ENCODE peak calls at places on chromosomes 12 and 14, in four cellular contexts. W is retinal pigment epithelial cell, S is AG10803, Y is fibroblast of villous mesenchyme. V is an unnamed sample.

GRCh38 chr14:90555126-90556049 is 158.6 kb downstream of the CALM1 start:
- DNase-seq in W (no peak), S (no peak), Y (no peak), V (no peak)

GRCh38 chr12:12890815-12891645 is at the start of gene GPRC5A:
- DNase-seq in W (peak), S (peak), Y (peak), V (no peak)

GRCh38 chr12:89709994-89710872 is 1.6 kb upstream of the ATP2B1 start:
- DNase-seq in W (no peak), S (peak), Y (no peak), V (no peak)

GRCh38 chr14:80523518-80524117 is 312.3 kb upstream of the DIO2 start:
- DNase-seq in W (no peak), S (peak), Y (peak), V (no peak)

GRCh38 chr14:95460647-95461478 is 55.6 kb downstream of the SYNE3 start:
- DNase-seq in W (peak), S (peak), Y (peak), V (no peak)

GRCh38 chr12:19848426-19848825 is 409.1 kb downstream of the AEBP2 start:
- DNase-seq in W (no peak), S (no peak), Y (peak), V (no peak)

GRCh38 chr12:94722664-94723063 is 72.3 kb upstream of the TMCC3 start:
- DNase-seq in W (no peak), S (no peak), Y (no peak), V (no peak)

GRCh38 chr12:58882796-58883195 is 37.5 kb downstream of the LRIG3 start:
- DNase-seq in W (no peak), S (no peak), Y (no peak), V (no peak)

GRCh38 chr14:105162374-105162979 is 6.1 kb downstream of the JAG2 start:
- DNase-seq in W (no peak), S (no peak), Y (no peak), V (no peak)

GRCh38 chr12:93089805-93090569 is 160.9 kb upstream of the EEA1 start:
- DNase-seq in W (no peak), S (peak), Y (peak), V (peak)

GRCh38 chr12:91998316-91998715 is 147.3 kb downstream of the BTG1 start:
- DNase-seq in W (no peak), S (no peak), Y (no peak), V (no peak)

GRCh38 chr12:32039917-32040575 is 66.6 kb upstream of the BICD1 start:
- DNase-seq in W (no peak), S (no peak), Y (no peak), V (no peak)

GRCh38 chr12:132116709-132117557 is 27.2 kb downstream of the DDX51 start:
- DNase-seq in W (no peak), S (no peak), Y (no peak), V (no peak)
- H3K4me3 ChIP-seq in W (no peak), S (no peak), Y (no peak), V (no peak)

GRCh38 chr14:65228436-65228835 is 126.1 kb upstream of the MAX start:
- DNase-seq in W (no peak), S (no peak), Y (no peak), V (no peak)

GRCh38 chr14:65231286-65231980 is 129.1 kb upstream of the MAX start:
- DNase-seq in W (no peak), S (no peak), Y (no peak), V (no peak)

GRCh38 chr14:65228956-65229355 is 126.6 kb upstream of the MAX start:
- DNase-seq in W (no peak), S (no peak), Y (no peak), V (no peak)

GRCh38 chr14:65229431-65230286 is 127.3 kb upstream of the MAX start:
- DNase-seq in W (no peak), S (peak), Y (peak), V (no peak)

GRCh38 chr14:65230287-65230728 is 128.0 kb upstream of the MAX start:
- DNase-seq in W (no peak), S (no peak), Y (no peak), V (no peak)
- H3K4me3 ChIP-seq in W (peak), S (peak), Y (no peak), V (no peak)

DNA sequence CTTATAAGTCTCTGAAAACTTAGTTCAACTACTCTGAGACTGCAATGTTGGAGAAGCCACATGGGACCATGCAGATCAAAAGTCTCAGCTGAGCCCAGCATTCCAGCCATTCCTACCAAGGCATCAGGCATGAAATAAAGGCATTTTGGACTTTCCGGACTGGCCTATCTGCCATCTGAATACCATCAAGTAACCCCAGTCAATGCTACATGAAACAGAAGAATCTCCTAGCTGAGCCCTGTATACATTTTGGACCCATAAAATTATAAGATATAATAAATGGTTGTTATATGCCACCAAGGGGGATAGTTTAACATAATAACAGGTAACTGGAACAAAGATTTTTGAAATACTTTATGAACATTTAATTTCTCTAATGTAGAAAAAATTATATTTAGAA is 9.3 kb upstream of the TMEM260 start:
- DNase-seq in W (no peak), S (no peak), Y (no peak), V (no peak)
- H3K4me3 ChIP-seq in W (no peak), S (no peak), Y (no peak), V (no peak)

GRCh38 chr12:5430639-5431603 is 987 bp upstream of the NTF3 start:
- DNase-seq in W (no peak), S (no peak), Y (no peak), V (no peak)
- H3K4me3 ChIP-seq in W (no peak), S (peak), Y (peak), V (peak)

DNA sequence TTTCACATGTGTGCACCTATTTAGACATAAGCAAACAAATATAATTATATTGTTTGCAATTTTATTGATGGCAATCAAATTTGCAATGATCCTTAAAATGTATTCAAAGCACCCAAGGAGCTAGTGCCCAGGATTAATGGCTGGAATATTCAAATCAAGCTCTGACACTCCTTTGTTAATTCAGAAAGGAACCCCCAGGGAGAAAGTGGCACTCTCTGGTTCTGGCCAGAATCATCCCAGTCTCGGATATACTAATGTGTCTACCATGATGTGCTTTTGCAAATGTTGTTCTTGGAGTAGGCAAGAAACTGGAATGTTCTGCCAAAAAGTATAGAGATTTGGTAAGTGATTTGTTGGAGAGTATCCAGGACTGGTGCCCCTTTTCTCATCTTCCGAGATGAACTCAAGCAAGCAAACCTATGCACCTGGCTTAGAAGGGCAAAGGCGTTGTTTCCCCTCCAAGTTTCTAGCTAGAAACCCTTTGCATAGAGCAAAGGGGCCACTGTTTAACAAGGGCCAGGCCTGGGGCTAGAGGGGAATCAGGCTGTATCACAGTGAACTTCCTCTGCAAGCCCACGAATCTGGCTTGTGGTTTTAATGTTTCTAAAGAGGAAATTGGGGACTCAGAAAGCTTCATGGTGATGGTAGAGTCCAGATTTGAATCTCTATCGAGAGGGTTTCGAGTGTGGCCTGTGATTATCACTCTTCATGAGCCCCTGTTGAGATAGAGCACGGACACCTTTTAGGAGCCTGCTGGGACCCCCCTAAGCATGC is 189.7 kb downstream of the VRK1 start:
- DNase-seq in W (no peak), S (no peak), Y (no peak), V (no peak)
- H3K4me3 ChIP-seq in W (no peak), S (no peak), Y (no peak), V (no peak)

GRCh38 chr12:130587966-130588365 is 128.1 kb downstream of the RIMBP2 start:
- DNase-seq in W (no peak), S (no peak), Y (no peak), V (no peak)

GRCh38 chr12:130581782-130582181 is 134.3 kb downstream of the RIMBP2 start:
- DNase-seq in W (no peak), S (no peak), Y (no peak), V (no peak)

GRCh38 chr12:130583317-130583716 is 132.8 kb downstream of the RIMBP2 start:
- DNase-seq in W (no peak), S (no peak), Y (no peak), V (no peak)

GRCh38 chr12:130582286-130582685 is 133.8 kb downstream of the RIMBP2 start:
- DNase-seq in W (no peak), S (no peak), Y (no peak), V (no peak)

GRCh38 chr12:130583800-130584199 is 132.3 kb downstream of the RIMBP2 start:
- DNase-seq in W (no peak), S (no peak), Y (no peak), V (no peak)
- H3K4me3 ChIP-seq in W (no peak), S (no peak), Y (no peak), V (no peak)